ENCODE peak calls at places on chromosome 4, in six cellular contexts. M is RWPE2; E is stimulated activated CD8-positive, alpha-beta memory T cell treated with anti-CD3 and anti-CD28 coated beads, Interleukin-4, amount 100 ng/mL, for 4 hours; Z is NCI-H2107; S is stimulated activated naive CD8-positive, alpha-beta T cell treated with anti-CD3 and anti-CD28 coated beads, Interleukin-15, Interleukin-2, amounts not matched to agents 100 U/mL and 50 U/mL, for 24 hours; C is T1000. K is an unnamed sample.

GRCh38 chr4:8540072-8540471 is 40.1 kb upstream of the GPR78 start:
- DNase-seq in C (no peak), E (no peak), S (no peak), Z (no peak), M (no peak), K (no peak)

GRCh38 chr4:2763511-2763967 is 7.4 kb upstream of the TNIP2 start:
- DNase-seq in C (no peak), E (no peak), M (no peak), S (no peak), Z (no peak), K (no peak)

GRCh38 chr4:145315828-145316227 is 135.4 kb upstream of the OTUD4 start:
- DNase-seq in M (no peak), E (no peak), C (no peak), Z (no peak), S (no peak), K (no peak)

GRCh38 chr4:26015133-26015651 is 101.2 kb downstream of the SMIM20 start:
- DNase-seq in M (no peak), C (peak), E (no peak), S (no peak), Z (no peak), K (peak)

GRCh38 chr4:181728567-181728966 is 514.6 kb upstream of the TENM3 start:
- DNase-seq in C (no peak), S (no peak), Z (no peak), E (no peak), M (no peak), K (no peak)

GRCh38 chr4:1047106-1047975 is 35.9 kb downstream of the FGFRL1 start:
- DNase-seq in E (no peak), Z (no peak), C (no peak), M (peak), S (no peak), K (no peak)

GRCh38 chr4:128462104-128462783 is 174.6 kb upstream of the PGRMC2 start:
- DNase-seq in M (no peak), C (no peak), E (no peak), S (no peak), Z (no peak), K (no peak)

GRCh38 chr4:152989554-152989970 is 53.4 kb downstream of the FHDC1 start:
- DNase-seq in S (no peak), M (no peak), Z (no peak), C (no peak), E (no peak), K (no peak)

GRCh38 chr4:41957634-41958033 is 22.4 kb downstream of the TMEM33 start:
- DNase-seq in C (no peak), M (no peak), E (no peak), S (no peak), Z (no peak), K (no peak)

GRCh38 chr4:109994415-109994827 is 81.7 kb downstream of the EGF start:
- DNase-seq in S (no peak), M (no peak), E (no peak), Z (no peak), C (no peak), K (no peak)

GRCh38 chr4:14165253-14165942 is 537.9 kb upstream of the BOD1L1 start:
- DNase-seq in S (no peak), Z (no peak), E (no peak), M (no peak), C (no peak), K (no peak)

GRCh38 chr4:95585016-95585695 is 36.4 kb upstream of the UNC5C start:
- DNase-seq in Z (no peak), M (no peak), S (no peak), C (no peak), E (no peak), K (no peak)

GRCh38 chr4:35970366-35970960 is 273.9 kb downstream of the ARAP2 start:
- DNase-seq in C (no peak), Z (no peak), M (no peak), S (no peak), E (no peak), K (no peak)

GRCh38 chr4:139584784-139585183 is 28.8 kb upstream of the SETD7 start:
- DNase-seq in Z (no peak), C (no peak), E (no peak), M (no peak), S (no peak), K (no peak)

GRCh38 chr4:118237531-118237930 is 115.3 kb downstream of the PRSS12 start:
- DNase-seq in Z (no peak), M (no peak), S (no peak), C (no peak), E (no peak), K (no peak)

GRCh38 chr4:2843909-2844584 is 403 bp downstream of the ADD1 start:
- DNase-seq in C (peak), S (no peak), Z (no peak), E (no peak), M (no peak), K (no peak)

GRCh38 chr4:105859233-105859632 is 36.0 kb upstream of the NPNT start:
- DNase-seq in Z (no peak), M (no peak), E (no peak), C (no peak), S (no peak), K (no peak)

GRCh38 chr4:6123116-6123515 is 77.2 kb downstream of the JAKMIP1 start:
- DNase-seq in S (no peak), C (no peak), Z (no peak), M (no peak), E (no peak), K (no peak)

GRCh38 chr4:7823416-7823824 is 116.2 kb downstream of the AFAP1 start:
- DNase-seq in C (no peak), S (no peak), E (no peak), M (no peak), Z (no peak), K (peak)

GRCh38 chr4:8386731-8387130 is 53.8 kb downstream of the ACOX3 start:
- DNase-seq in S (no peak), C (no peak), Z (no peak), E (no peak), M (no peak), K (no peak)

GRCh38 chr4:48483777-48484493 is 792 bp downstream of the SLC10A4 start:
- DNase-seq in E (no peak), S (peak), Z (peak), C (peak), M (no peak), K (no peak)

GRCh38 chr4:186746581-186746980 is 22.9 kb upstream of the FAT1 start:
- DNase-seq in M (no peak), S (no peak), C (no peak), Z (no peak), E (no peak), K (no peak)

GRCh38 chr4:53150631-53151488 is 215.0 kb downstream of the SCFD2 start:
- DNase-seq in Z (no peak), S (no peak), C (no peak), M (no peak), E (no peak), K (no peak)

GRCh38 chr4:73668806-73669205 is 48.6 kb upstream of the RASSF6 start:
- DNase-seq in E (no peak), Z (peak), S (no peak), M (no peak), C (no peak), K (no peak)

GRCh38 chr4:1855334-1856070 is 454 bp downstream of the LETM1 start:
- DNase-seq in E (no peak), Z (no peak), M (no peak), S (peak), C (no peak), K (no peak)

K was measured in tibial nerve.